ENCODE peak calls at places on chromosomes 7 and 10, in seven cellular contexts. One of them, this sample, is unnamed.

GRCh38 chr7:99825451-99825850 is 2.4 kb upstream of the CYP3A43 start:
- DNase-seq in heart left ventricle: no peak
- DNase-seq in AG09309: no peak
- DNase-seq in AG04449: no peak
- DNase-seq in hepatocyte: peak; percentile 21
- DNase-seq in mesenchymal stem cell: no peak
- DNase-seq in GM12878: no peak
- DNase-seq in this sample: no peak

GRCh38 chr10:117284726-117285494 is 44.0 kb downstream of the SLC18A2 start:
- DNase-seq in heart left ventricle: no peak
- DNase-seq in AG09309: no peak
- DNase-seq in AG04449: no peak
- DNase-seq in hepatocyte: no peak
- DNase-seq in mesenchymal stem cell: no peak
- DNase-seq in GM12878: no peak
- DNase-seq in this sample: no peak

GRCh38 chr10:52864459-52865106 is 92.0 kb upstream of the MBL2 start:
- DNase-seq in heart left ventricle: peak; percentile 68
- DNase-seq in AG09309: peak; percentile 91
- DNase-seq in AG04449: peak; percentile 96
- DNase-seq in hepatocyte: peak; percentile 83
- DNase-seq in mesenchymal stem cell: peak; percentile 99
- DNase-seq in GM12878: no peak
- DNase-seq in this sample: peak; percentile 19

GRCh38 chr7:6398943-6399342 is 48.8 kb downstream of the DAGLB start:
- DNase-seq in heart left ventricle: no peak
- DNase-seq in AG09309: no peak
- DNase-seq in AG04449: no peak
- DNase-seq in hepatocyte: no peak
- DNase-seq in mesenchymal stem cell: no peak
- DNase-seq in GM12878: no peak
- DNase-seq in this sample: no peak

GRCh38 chr10:30573714-30574422 is 55.7 kb downstream of the LYZL2 start:
- DNase-seq in heart left ventricle: no peak
- DNase-seq in AG09309: no peak
- DNase-seq in AG04449: no peak
- DNase-seq in hepatocyte: no peak
- DNase-seq in mesenchymal stem cell: no peak
- DNase-seq in GM12878: no peak
- DNase-seq in this sample: no peak

GRCh38 chr10:91424016-91424415 is 13.9 kb downstream of the HECTD2 start:
- DNase-seq in heart left ventricle: no peak
- DNase-seq in AG09309: no peak
- DNase-seq in AG04449: no peak
- DNase-seq in hepatocyte: no peak
- DNase-seq in mesenchymal stem cell: no peak
- DNase-seq in GM12878: no peak
- DNase-seq in this sample: no peak

GRCh38 chr10:85674851-85675250 is 691.7 kb downstream of the GRID1 start:
- DNase-seq in heart left ventricle: no peak
- DNase-seq in AG09309: no peak
- DNase-seq in AG04449: no peak
- DNase-seq in hepatocyte: no peak
- DNase-seq in mesenchymal stem cell: no peak
- DNase-seq in GM12878: no peak
- DNase-seq in this sample: no peak

GRCh38 chr10:99880071-99880835 is 97.8 kb downstream of the ABCC2 start:
- DNase-seq in heart left ventricle: peak; percentile 59
- DNase-seq in AG09309: no peak
- DNase-seq in AG04449: no peak
- DNase-seq in hepatocyte: no peak
- DNase-seq in mesenchymal stem cell: peak; percentile 84
- DNase-seq in GM12878: no peak
- DNase-seq in this sample: no peak

GRCh38 chr7:43764039-43764789 is 5.7 kb downstream of the BLVRA start:
- DNase-seq in heart left ventricle: no peak
- DNase-seq in AG09309: no peak
- DNase-seq in AG04449: no peak
- DNase-seq in hepatocyte: peak; percentile 27
- DNase-seq in mesenchymal stem cell: no peak
- DNase-seq in GM12878: no peak
- DNase-seq in this sample: no peak

GRCh38 chr10:77613476-77614130 is 24.0 kb downstream of the KCNMA1 start:
- DNase-seq in heart left ventricle: no peak
- DNase-seq in AG09309: no peak
- DNase-seq in AG04449: no peak
- DNase-seq in hepatocyte: no peak
- DNase-seq in mesenchymal stem cell: peak; percentile 51
- DNase-seq in GM12878: no peak
- DNase-seq in this sample: no peak

GRCh38 chr10:22682237-22683192 is 31.9 kb downstream of the PIP4K2A start:
- DNase-seq in heart left ventricle: no peak
- DNase-seq in AG09309: no peak
- DNase-seq in AG04449: no peak
- DNase-seq in hepatocyte: no peak
- DNase-seq in mesenchymal stem cell: peak; percentile 81
- DNase-seq in GM12878: peak; percentile 52
- DNase-seq in this sample: no peak

GRCh38 chr7:110911632-110912031 is 179.3 kb upstream of the LRRN3 start:
- DNase-seq in heart left ventricle: no peak
- DNase-seq in AG09309: no peak
- DNase-seq in AG04449: no peak
- DNase-seq in hepatocyte: no peak
- DNase-seq in mesenchymal stem cell: no peak
- DNase-seq in GM12878: no peak
- DNase-seq in this sample: no peak

GRCh38 chr10:12579954-12580858 is 230.9 kb downstream of the CAMK1D start:
- DNase-seq in heart left ventricle: peak; percentile 33
- DNase-seq in AG09309: no peak
- DNase-seq in AG04449: no peak
- DNase-seq in hepatocyte: no peak
- DNase-seq in mesenchymal stem cell: no peak
- DNase-seq in GM12878: no peak
- DNase-seq in this sample: no peak

GRCh38 chr10:97780991-97781540 is 9.3 kb upstream of the SFRP5 start:
- DNase-seq in heart left ventricle: peak; percentile 29
- DNase-seq in AG09309: no peak
- DNase-seq in AG04449: no peak
- DNase-seq in hepatocyte: no peak
- DNase-seq in mesenchymal stem cell: no peak
- DNase-seq in GM12878: no peak
- DNase-seq in this sample: no peak

DNA sequence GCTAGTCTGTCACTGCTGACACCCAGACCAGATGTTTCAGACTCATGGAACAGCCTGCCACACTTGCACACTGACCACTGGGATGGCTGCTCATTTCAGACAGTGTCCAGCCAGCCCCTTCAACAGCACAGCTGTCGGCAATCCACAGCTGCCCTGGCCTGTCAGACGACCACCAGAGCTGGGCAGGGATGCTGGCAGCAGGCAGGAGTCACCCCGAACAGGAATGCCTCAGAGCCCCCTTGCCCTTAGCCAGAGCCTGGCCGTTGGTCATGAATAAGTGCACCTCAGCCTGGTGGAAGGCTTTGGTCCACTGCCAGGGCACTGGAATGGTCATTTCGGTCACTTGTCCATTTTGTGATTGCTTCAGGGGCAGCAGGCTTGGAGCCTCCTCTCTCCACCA is 149.6 kb upstream of the TCERG1L start:
- DNase-seq in heart left ventricle: no peak
- DNase-seq in AG09309: no peak
- DNase-seq in AG04449: no peak
- DNase-seq in hepatocyte: no peak
- DNase-seq in mesenchymal stem cell: no peak
- DNase-seq in GM12878: no peak
- DNase-seq in this sample: no peak
- H3K4me3 ChIP-seq in heart left ventricle: no peak overlapping the region
- H3K4me3 ChIP-seq in AG09309: no peak overlapping the region
- H3K4me3 ChIP-seq in AG04449: no peak overlapping the region
- H3K4me3 ChIP-seq in hepatocyte: no peak overlapping the region
- H3K4me3 ChIP-seq in mesenchymal stem cell: no peak overlapping the region
- H3K4me3 ChIP-seq in GM12878: no peak overlapping the region
- H3K4me3 ChIP-seq in this sample: no peak overlapping the region

GRCh38 chr10:90337316-90337715 is 520.5 kb downstream of the HTR7 start:
- DNase-seq in heart left ventricle: no peak
- DNase-seq in AG09309: no peak
- DNase-seq in AG04449: no peak
- DNase-seq in hepatocyte: no peak
- DNase-seq in mesenchymal stem cell: no peak
- DNase-seq in GM12878: no peak
- DNase-seq in this sample: no peak
- H3K4me3 ChIP-seq in heart left ventricle: no peak overlapping the region
- H3K4me3 ChIP-seq in AG09309: no peak overlapping the region
- H3K4me3 ChIP-seq in AG04449: no peak overlapping the region
- H3K4me3 ChIP-seq in hepatocyte: no peak overlapping the region
- H3K4me3 ChIP-seq in mesenchymal stem cell: no peak overlapping the region
- H3K4me3 ChIP-seq in GM12878: no peak overlapping the region
- H3K4me3 ChIP-seq in this sample: no peak overlapping the region

GRCh38 chr7:25854059-25854458 is 297.9 kb upstream of the NFE2L3 start:
- DNase-seq in heart left ventricle: no peak
- DNase-seq in AG09309: no peak
- DNase-seq in AG04449: no peak
- DNase-seq in hepatocyte: no peak
- DNase-seq in mesenchymal stem cell: peak; percentile 40
- DNase-seq in GM12878: no peak
- DNase-seq in this sample: no peak
- H3K4me3 ChIP-seq in heart left ventricle: no peak overlapping the region
- H3K4me3 ChIP-seq in AG09309: no peak overlapping the region
- H3K4me3 ChIP-seq in AG04449: peak overlapping the region; percentile 27
- H3K4me3 ChIP-seq in hepatocyte: no peak overlapping the region
- H3K4me3 ChIP-seq in mesenchymal stem cell: no peak overlapping the region
- H3K4me3 ChIP-seq in GM12878: no peak overlapping the region
- H3K4me3 ChIP-seq in this sample: no peak overlapping the region

GRCh38 chr7:73522081-73522818 is at the start of gene BAZ1B:
- DNase-seq in heart left ventricle: peak; percentile 99
- DNase-seq in AG09309: peak; percentile 90
- DNase-seq in AG04449: peak; percentile 73
- DNase-seq in hepatocyte: peak; percentile 98
- DNase-seq in mesenchymal stem cell: peak; percentile 98
- DNase-seq in GM12878: peak; percentile 95
- DNase-seq in this sample: peak; percentile 99

GRCh38 chr7:73518470-73518869 is 3.6 kb downstream of the BAZ1B start:
- DNase-seq in heart left ventricle: no peak
- DNase-seq in AG09309: no peak
- DNase-seq in AG04449: no peak
- DNase-seq in hepatocyte: no peak
- DNase-seq in mesenchymal stem cell: no peak
- DNase-seq in GM12878: no peak
- DNase-seq in this sample: no peak

GRCh38 chr7:73520673-73521635 is 1.1 kb downstream of the BAZ1B start:
- DNase-seq in heart left ventricle: no peak
- DNase-seq in AG09309: peak; percentile 14
- DNase-seq in AG04449: no peak
- DNase-seq in hepatocyte: peak; percentile 25
- DNase-seq in mesenchymal stem cell: peak; percentile 48
- DNase-seq in GM12878: no peak
- DNase-seq in this sample: no peak

GRCh38 chr7:73521636-73522080 is 435 bp downstream of the BAZ1B start:
- DNase-seq in heart left ventricle: no peak
- DNase-seq in AG09309: no peak
- DNase-seq in AG04449: no peak
- DNase-seq in hepatocyte: peak; percentile 79
- DNase-seq in mesenchymal stem cell: peak; percentile 61
- DNase-seq in GM12878: no peak
- DNase-seq in this sample: peak; percentile 77

GRCh38 chr7:73519867-73520672 is 2.0 kb downstream of the BAZ1B start:
- DNase-seq in heart left ventricle: no peak
- DNase-seq in AG09309: no peak
- DNase-seq in AG04449: no peak
- DNase-seq in hepatocyte: no peak
- DNase-seq in mesenchymal stem cell: no peak
- DNase-seq in GM12878: no peak
- DNase-seq in this sample: no peak
- H3K4me3 ChIP-seq in heart left ventricle: peak overlapping the region; percentile 79
- H3K4me3 ChIP-seq in AG09309: peak overlapping the region; percentile 75
- H3K4me3 ChIP-seq in AG04449: peak overlapping the region; percentile 76
- H3K4me3 ChIP-seq in hepatocyte: peak overlapping the region; percentile 87
- H3K4me3 ChIP-seq in mesenchymal stem cell: no peak overlapping the region
- H3K4me3 ChIP-seq in GM12878: peak overlapping the region; percentile 76
- H3K4me3 ChIP-seq in this sample: no peak overlapping the region

DNA sequence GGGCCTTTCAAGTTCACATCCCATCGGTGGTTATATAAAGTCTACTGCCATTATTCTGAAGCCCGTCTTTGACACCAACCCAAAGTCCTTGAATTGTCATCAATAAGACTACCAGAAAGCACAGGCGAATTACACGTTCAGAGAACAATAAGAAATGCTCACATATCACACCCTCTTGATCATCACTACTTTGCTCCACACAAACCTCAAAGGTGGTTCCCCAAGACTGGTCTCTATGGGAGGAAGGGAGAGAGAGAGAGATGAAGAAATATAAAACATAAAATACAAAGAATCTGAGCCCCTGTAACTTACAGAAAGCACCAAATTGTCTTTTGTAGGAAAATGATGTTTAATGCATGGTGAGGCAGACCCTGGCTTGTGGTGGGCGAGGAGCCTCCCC is 4.4 kb downstream of the HIPK2 start:
- DNase-seq in heart left ventricle: no peak
- DNase-seq in AG09309: no peak
- DNase-seq in AG04449: no peak
- DNase-seq in hepatocyte: no peak
- DNase-seq in mesenchymal stem cell: peak; percentile 7
- DNase-seq in GM12878: no peak
- DNase-seq in this sample: no peak
- H3K4me3 ChIP-seq in heart left ventricle: no peak overlapping the region
- H3K4me3 ChIP-seq in AG09309: no peak overlapping the region
- H3K4me3 ChIP-seq in AG04449: no peak overlapping the region
- H3K4me3 ChIP-seq in hepatocyte: no peak overlapping the region
- H3K4me3 ChIP-seq in mesenchymal stem cell: no peak overlapping the region
- H3K4me3 ChIP-seq in GM12878: peak overlapping the region; percentile 49
- H3K4me3 ChIP-seq in this sample: no peak overlapping the region

DNA sequence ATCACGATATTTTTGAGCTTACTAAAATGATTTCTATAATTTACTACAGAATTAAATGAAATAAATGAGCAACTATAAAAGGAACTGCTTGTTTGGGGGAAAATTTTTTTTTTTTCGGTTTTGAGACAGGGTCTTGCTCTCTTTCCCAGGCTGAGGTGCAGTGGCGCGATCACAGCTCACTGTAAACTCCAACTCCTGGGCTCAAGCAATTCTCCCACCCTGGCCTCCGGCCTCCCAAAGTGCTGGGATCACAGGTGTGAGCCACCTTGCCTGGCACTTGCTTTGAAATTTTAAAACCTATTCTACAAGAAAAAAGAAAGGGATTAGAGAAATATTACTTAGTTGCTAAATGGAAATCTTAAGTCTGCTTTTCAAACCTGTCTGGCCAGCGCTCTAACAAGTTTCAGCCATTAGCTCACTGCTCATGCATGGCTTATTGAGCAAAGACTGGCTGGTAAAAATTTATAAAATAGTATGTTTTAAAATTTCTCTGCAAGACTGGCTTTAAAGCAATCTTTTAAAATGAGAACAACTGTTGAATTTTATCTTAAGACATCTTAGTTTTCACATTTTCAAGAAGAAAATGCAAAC is 144.0 kb downstream of the ATE1 start:
- DNase-seq in heart left ventricle: no peak
- DNase-seq in AG09309: no peak
- DNase-seq in AG04449: no peak
- DNase-seq in hepatocyte: no peak
- DNase-seq in mesenchymal stem cell: no peak
- DNase-seq in GM12878: no peak
- DNase-seq in this sample: no peak
- H3K4me3 ChIP-seq in heart left ventricle: no peak overlapping the region
- H3K4me3 ChIP-seq in AG09309: no peak overlapping the region
- H3K4me3 ChIP-seq in AG04449: no peak overlapping the region
- H3K4me3 ChIP-seq in hepatocyte: no peak overlapping the region
- H3K4me3 ChIP-seq in mesenchymal stem cell: no peak overlapping the region
- H3K4me3 ChIP-seq in GM12878: no peak overlapping the region
- H3K4me3 ChIP-seq in this sample: no peak overlapping the region